ENCODE peak calls at places on chromosomes 3 and 15, in seven cellular contexts. R is AG10803, G is NCI-H1092 treated with DMSO at 0.1 percent for 48 hours, Q is sciatic nerve, X is AG09309, C is endothelial cell, I is tibial artery. E is an unnamed sample.

GRCh38 chr15:29612096-29612495 is 210.2 kb downstream of the TJP1 start:
- DNase-seq in R (peak), G (no peak), Q (no peak), X (peak), C (peak), I (no peak), E (peak)

GRCh38 chr3:37814547-37814946 is 47.1 kb upstream of the CTDSPL start:
- DNase-seq in R (peak), G (peak), Q (no peak), X (no peak), C (no peak), I (no peak), E (no peak)

GRCh38 chr3:20451170-20451569 is 265.2 kb upstream of the SGO1 start:
- DNase-seq in R (no peak), G (no peak), Q (no peak), X (no peak), C (no peak), I (no peak), E (no peak)

GRCh38 chr3:2950159-2950558 is 160.0 kb downstream of the IL5RA start:
- DNase-seq in R (no peak), G (no peak), Q (no peak), X (no peak), C (no peak), I (no peak), E (no peak)

GRCh38 chr3:147354621-147355020 is 51.7 kb downstream of the ZIC4 start:
- DNase-seq in R (no peak), G (no peak), Q (no peak), X (no peak), C (no peak), I (no peak), E (no peak)

GRCh38 chr3:40024526-40024925 is 215.1 kb downstream of the MYRIP start:
- DNase-seq in R (no peak), G (no peak), Q (no peak), X (no peak), C (no peak), I (no peak), E (no peak)

GRCh38 chr15:64209680-64210334 is 47.0 kb upstream of the PPIB start:
- DNase-seq in R (peak), G (peak), Q (no peak), X (no peak), C (no peak), I (no peak), E (no peak)

GRCh38 chr3:192929755-192930491 is 12.3 kb upstream of the MB21D2 start:
- DNase-seq in R (peak), G (no peak), Q (no peak), X (no peak), C (no peak), I (no peak), E (no peak)

GRCh38 chr3:1172642-1173041 is 79.8 kb downstream of the CNTN6 start:
- DNase-seq in R (no peak), G (no peak), Q (no peak), X (no peak), C (no peak), I (no peak), E (no peak)

GRCh38 chr3:51559266-51559907 is 20.9 kb downstream of the RAD54L2 start:
- DNase-seq in R (peak), G (peak), Q (no peak), X (no peak), C (no peak), I (no peak), E (no peak)

GRCh38 chr3:89098964-89099585 is 8.3 kb upstream of the EPHA3 start:
- DNase-seq in R (peak), G (peak), Q (no peak), X (peak), C (peak), I (peak), E (peak)

GRCh38 chr3:13307041-13307440 is 113.1 kb downstream of the NUP210 start:
- DNase-seq in R (no peak), G (no peak), Q (no peak), X (no peak), C (no peak), I (no peak), E (no peak)

GRCh38 chr15:62125763-62126162 is 39.3 kb downstream of the C2CD4B start:
- DNase-seq in R (peak), G (peak), Q (no peak), X (peak), C (no peak), I (no peak), E (no peak)

GRCh38 chr15:60973637-60974415 is 255.3 kb downstream of the RORA start:
- DNase-seq in R (peak), G (no peak), Q (no peak), X (no peak), C (no peak), I (no peak), E (no peak)

GRCh38 chr3:100072328-100073048 is 41.8 kb downstream of the FILIP1L start:
- DNase-seq in R (peak), G (no peak), Q (no peak), X (no peak), C (no peak), I (no peak), E (no peak)

GRCh38 chr3:173398111-173398479 is 551 bp downstream of the NLGN1 start:
- DNase-seq in R (peak), G (no peak), Q (no peak), X (no peak), C (no peak), I (no peak), E (no peak)

GRCh38 chr15:100779331-100780207 is 100.1 kb upstream of the ALDH1A3 start:
- DNase-seq in R (no peak), G (no peak), Q (peak), X (no peak), C (no peak), I (peak), E (no peak)